ENCODE peak calls at places on chromosome 11, in eight cellular contexts. E, M, H, R, Q, D, G and V are unnamed samples.

GRCh38 chr11:73085189-73085875 is 56.8 kb downstream of the FCHSD2 start:
- DNase-seq in R (no peak), G (no peak), D (no peak), M (no peak), H (no peak), Q (peak; percentile 7), E (no peak), V (peak; percentile 48)

GRCh38 chr11:21704539-21704938 is 488.3 kb upstream of the ANO5 start:
- DNase-seq in H (no peak), G (no peak), M (no peak), R (no peak), Q (no peak), D (no peak), E (no peak), V (no peak)

GRCh38 chr11:103845331-103845730 is 191.1 kb upstream of the DDI1 start:
- DNase-seq in E (no peak), R (no peak), D (no peak), M (no peak), Q (no peak), G (no peak), H (no peak), V (no peak)

GRCh38 chr11:128725630-128726461 is 32.0 kb downstream of the FLI1 start:
- DNase-seq in E (no peak), H (no peak), R (no peak), Q (no peak), G (peak; percentile 54), D (peak; percentile 38), M (no peak), V (no peak)

GRCh38 chr11:64406221-64406946 is 47.4 kb downstream of the RPS6KA4 start:
- DNase-seq in H (no peak), M (no peak), D (no peak), R (no peak), G (peak; percentile 58), E (no peak), Q (no peak), V (no peak)

GRCh38 chr11:69013009-69013951 is at the start of gene MRGPRF:
- DNase-seq in G (peak; percentile 33), E (peak; percentile 53), M (peak; percentile 48), R (peak; percentile 42), H (no peak), D (no peak), Q (no peak), V (peak; percentile 41)

GRCh38 chr11:68828155-68828931 is 13.4 kb downstream of the CPT1A start:
- DNase-seq in G (no peak), Q (no peak), R (no peak), E (no peak), D (no peak), H (no peak), M (no peak), V (no peak)

GRCh38 chr11:35088226-35088625 is 50.7 kb upstream of the CD44 start:
- DNase-seq in R (no peak), D (no peak), G (no peak), H (no peak), Q (no peak), E (no peak), M (no peak), V (no peak)

GRCh38 chr11:59201376-59201775 is 11.4 kb downstream of the MPEG1 start:
- DNase-seq in D (no peak), G (no peak), R (no peak), H (peak; percentile 49), Q (no peak), M (no peak), E (no peak), V (peak; percentile 4)